ENCODE peak calls at places on chromosomes 4 and X, in five cellular contexts. K is ovary; X is C1 segment of cervical spinal cord; N is CD8-positive, alpha-beta memory T cell; C is T-helper 22 cell. V is an unnamed sample.
A peak's percentile ranks its signal among the peaks of the same experiment; 100 is the strongest.

GRCh38 chr4:107468812-107469211 is 251.2 kb downstream of the PAPSS1 start:
- DNase-seq in C (no peak), N (no peak), K (no peak), X (no peak), V (no peak)

GRCh38 chrX:107673401-107673800 is 45.1 kb downstream of the PRPS1 start:
- DNase-seq in N (no peak), K (no peak), C (no peak), X (no peak), V (no peak)

GRCh38 chrX:136936183-136936549 is 55.6 kb upstream of the RBMX start:
- DNase-seq in K (no peak), X (no peak), C (no peak), N (no peak), V (no peak)

GRCh38 chrX:134542485-134542884 is 82.5 kb downstream of the HPRT1 start:
- DNase-seq in C (no peak), X (no peak), K (peak; percentile 63), N (no peak), V (no peak)

GRCh38 chrX:34813618-34814017 is 129.0 kb upstream of the FAM47B start:
- DNase-seq in X (no peak), K (no peak), C (no peak), N (no peak), V (no peak)

GRCh38 chr4:22679518-22679897 is 13.2 kb upstream of the GBA3 start:
- DNase-seq in C (no peak), X (no peak), K (no peak), N (no peak), V (no peak)

GRCh38 chr4:33339762-33340161 is 2619.6 kb downstream of the PCDH7 start:
- DNase-seq in N (no peak), X (no peak), K (no peak), C (no peak), V (no peak)

GRCh38 chrX:69070949-69071650 is 94.2 kb downstream of the PJA1 start:
- DNase-seq in K (peak; percentile 47), X (no peak), N (no peak), C (no peak), V (no peak)

GRCh38 chrX:75784689-75785491 is at the start of gene MAGEE2:
- DNase-seq in N (no peak), K (no peak), C (no peak), X (peak; percentile 1), V (no peak)

GRCh38 chrX:7996414-7996813 is 69.2 kb upstream of the PNPLA4 start:
- DNase-seq in C (no peak), X (peak; percentile 0), N (peak; percentile 11), K (peak; percentile 20), V (peak; percentile 6)

GRCh38 chr4:70927502-70928139 is 25.5 kb downstream of the MOB1B start:
- DNase-seq in X (no peak), N (no peak), C (no peak), K (no peak), V (no peak)

V was measured in effector memory CD4-positive, alpha-beta T cell.